ENCODE peak calls at places on chromosomes 6 and 20, in ten cellular contexts. Z, R, X, L, S, T, B, F, P and A are unnamed samples. For H3K9me3, the result is how much of the 10 kb centered on the place peaks cover.

GRCh38 chr6:6678185-6678671 is 89.7 kb downstream of the LY86 start:
- DNase-seq in Z (no peak), P (no peak), X (peak), B (no peak), T (no peak), F (peak), R (no peak), L (peak), S (no peak), A (peak)

GRCh38 chr6:6931047-6932025 is 176.4 kb upstream of the RREB1 start:
- DNase-seq in T (no peak), R (no peak), S (no peak), Z (no peak), F (no peak), B (no peak), P (no peak), L (no peak), X (no peak), A (no peak)

GRCh38 chr20:43538855-43539700 is 19.7 kb upstream of the SGK2 start:
- DNase-seq in B (no peak), L (peak), T (no peak), F (no peak), P (no peak), X (peak), Z (no peak), R (no peak), S (no peak), A (no peak)

GRCh38 chr6:121826156-121826810 is 390.8 kb downstream of the GJA1 start:
- DNase-seq in T (no peak), Z (no peak), B (no peak), R (no peak), P (no peak), F (peak), S (peak), X (peak), L (peak), A (no peak)

GRCh38 chr6:34065470-34066283 is 80.2 kb downstream of the GRM4 start:
- DNase-seq in X (no peak), R (no peak), L (peak), T (no peak), S (no peak), P (peak), Z (no peak), F (no peak), B (no peak), A (no peak)

GRCh38 chr6:129099696-129100095 is 216.8 kb downstream of the LAMA2 start:
- DNase-seq in F (no peak), B (no peak), X (no peak), S (no peak), Z (no peak), P (no peak), T (no peak), L (no peak), R (no peak), A (no peak)

GRCh38 chr6:18076231-18076630 is 46.2 kb downstream of the NHLRC1 start:
- DNase-seq in X (no peak), B (no peak), S (no peak), L (peak), P (no peak), Z (no peak), F (no peak), R (no peak), T (no peak), A (no peak)

GRCh38 chr6:157050537-157051280 is 272.6 kb downstream of the TMEM242 start:
- DNase-seq in T (no peak), X (no peak), L (no peak), B (no peak), Z (no peak), R (no peak), P (no peak), S (no peak), F (no peak), A (no peak)

GRCh38 chr6:75268121-75268987 is 16.2 kb downstream of the TMEM30A start:
- DNase-seq in P (no peak), X (no peak), S (no peak), F (peak), T (no peak), Z (no peak), L (peak), R (no peak), B (no peak), A (no peak)

GRCh38 chr6:56902551-56903464 is 52.1 kb upstream of the BEND6 start:
- DNase-seq in F (no peak), T (peak), L (peak), R (no peak), S (no peak), Z (no peak), B (peak), P (no peak), X (no peak), A (no peak)

GRCh38 chr6:28893172-28893799 is 30.5 kb downstream of the TRIM27 start:
- DNase-seq in B (no peak), T (no peak), R (no peak), F (no peak), Z (no peak), X (no peak), L (no peak), S (no peak), P (no peak), A (no peak)

GRCh38 chr20:36465109-36466080 is 75.9 kb upstream of the MYL9 start:
- DNase-seq in R (peak), P (no peak), F (peak), X (peak), T (peak), Z (no peak), L (peak), B (no peak), S (peak), A (no peak)

GRCh38 chr20:36463212-36464061 is 77.9 kb upstream of the MYL9 start:
- DNase-seq in S (no peak), F (no peak), X (no peak), L (peak), Z (no peak), R (no peak), P (no peak), B (no peak), T (no peak), A (no peak)

GRCh38 chr20:36467076-36467999 is 74.0 kb upstream of the MYL9 start:
- DNase-seq in R (peak), P (peak), B (no peak), T (peak), Z (peak), S (no peak), X (peak), F (no peak), L (peak), A (peak)

GRCh38 chr20:36468149-36469000 is 72.9 kb upstream of the MYL9 start:
- DNase-seq in B (no peak), X (peak), T (no peak), L (no peak), P (no peak), R (no peak), S (no peak), Z (no peak), F (no peak), A (peak)

GRCh38 chr20:36466089-36466488 is 75.2 kb upstream of the MYL9 start:
- DNase-seq in P (no peak), L (peak), Z (no peak), S (no peak), B (no peak), F (no peak), R (no peak), T (no peak), X (no peak), A (no peak)
- H3K27ac ChIP-seq in P (peak), L (peak), Z (no peak), S (peak), B (no peak), F (peak), R (peak), T (peak), X (peak), A (peak)

GRCh38 chr6:45314146-45314545 is 14.0 kb upstream of the RUNX2 start:
- DNase-seq in L (no peak), Z (no peak), B (no peak), P (no peak), X (no peak), S (no peak), R (no peak), F (no peak), T (no peak), A (no peak)
- H3K9me3 ChIP-seq in L (under half), Z (under half), B (under half), P (under half), X (under half), S (under half), R (under half), F (under half), T (under half), A (under half)

GRCh38 chr20:34390769-34391447 is 27.8 kb downstream of the ITCH start:
- DNase-seq in L (peak), T (peak), S (peak), X (peak), R (peak), F (peak), B (no peak), P (no peak), Z (no peak), A (peak)
- H3K27ac ChIP-seq in L (peak), T (peak), S (peak), X (peak), R (peak), F (peak), B (no peak), P (no peak), Z (no peak), A (peak)

GRCh38 chr20:5592823-5593761 is 157.1 kb upstream of the SHLD1 start:
- DNase-seq in F (no peak), P (no peak), T (no peak), Z (no peak), L (no peak), R (no peak), B (no peak), X (no peak), S (no peak), A (no peak)

GRCh38 chr20:5592165-5592564 is 158.0 kb upstream of the SHLD1 start:
- DNase-seq in P (no peak), T (no peak), X (no peak), F (no peak), B (no peak), S (no peak), R (no peak), L (no peak), Z (no peak), A (no peak)

GRCh38 chr20:5600982-5601381 is 149.2 kb upstream of the SHLD1 start:
- DNase-seq in Z (no peak), T (no peak), P (no peak), R (no peak), L (no peak), F (no peak), S (no peak), X (no peak), B (no peak), A (no peak)

GRCh38 chr20:5595744-5596143 is 154.5 kb upstream of the SHLD1 start:
- DNase-seq in P (no peak), L (no peak), B (no peak), S (no peak), T (no peak), F (no peak), R (no peak), X (no peak), Z (no peak), A (no peak)

DNA sequence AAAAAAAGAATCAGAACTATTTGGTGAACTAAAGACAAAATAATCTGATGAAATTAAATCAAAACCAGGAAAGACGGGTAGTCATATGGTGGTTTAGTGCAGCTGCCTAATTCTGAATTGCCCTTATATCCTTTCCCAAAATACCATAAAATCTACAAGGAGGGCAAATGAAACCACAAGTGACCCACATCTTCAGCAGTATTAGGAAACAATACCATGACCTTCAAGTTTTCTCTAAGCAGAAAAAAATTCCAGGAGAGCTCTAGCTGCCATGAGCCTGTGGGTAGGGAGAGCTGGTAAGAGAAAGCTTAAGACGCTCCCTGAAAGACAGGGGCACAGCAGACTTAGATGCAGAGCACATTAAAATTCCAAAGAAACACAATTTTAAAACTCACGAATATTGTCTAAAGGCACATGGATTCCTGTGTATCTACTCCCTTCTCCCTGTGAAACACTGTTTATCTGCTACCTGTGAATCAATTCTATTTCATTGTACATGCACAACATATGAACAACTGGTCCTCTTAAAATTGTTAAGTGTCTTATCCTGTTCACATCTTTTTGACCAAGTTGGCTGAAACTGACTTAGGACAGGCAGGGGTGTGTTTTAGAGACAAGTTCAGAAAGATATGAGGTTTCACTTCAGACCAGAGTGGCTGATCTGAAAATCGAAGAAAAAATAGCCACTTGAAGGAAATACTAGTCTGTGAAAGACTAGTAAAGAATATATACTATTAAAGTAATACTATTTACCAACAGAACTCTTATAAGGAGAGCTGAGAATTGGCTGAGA is 153.6 kb upstream of the SHLD1 start:
- DNase-seq in X (no peak), F (no peak), B (no peak), T (no peak), R (no peak), S (no peak), P (no peak), Z (no peak), L (no peak), A (no peak)
- H3K9me3 ChIP-seq in X (under half), F (under half), B (under half), T (under half), R (under half), S (under half), P (under half), Z (under half), L (under half), A (under half)

GRCh38 chr6:53142810-53143209 is 5.8 kb downstream of the GCM1 start:
- DNase-seq in S (no peak), R (no peak), P (no peak), X (no peak), L (no peak), T (no peak), Z (no peak), B (no peak), F (no peak), A (no peak)

GRCh38 chr6:53148684-53149083 is at the start of gene GCM1:
- DNase-seq in L (no peak), S (no peak), X (no peak), T (no peak), Z (no peak), R (no peak), P (no peak), F (no peak), B (no peak), A (no peak)

GRCh38 chr6:53139841-53140413 is 8.7 kb downstream of the GCM1 start:
- DNase-seq in Z (no peak), P (no peak), B (no peak), L (no peak), X (no peak), R (no peak), F (no peak), S (no peak), T (no peak), A (no peak)

GRCh38 chr6:53143710-53144109 is 4.9 kb downstream of the GCM1 start:
- DNase-seq in S (no peak), R (no peak), X (no peak), Z (no peak), T (no peak), B (no peak), P (no peak), L (no peak), F (no peak), A (no peak)

GRCh38 chr6:53144802-53145201 is 3.8 kb downstream of the GCM1 start:
- DNase-seq in F (no peak), L (no peak), Z (no peak), P (no peak), B (no peak), S (no peak), X (no peak), R (no peak), T (no peak), A (no peak)
- H3K27ac ChIP-seq in F (no peak), L (no peak), Z (no peak), P (no peak), B (no peak), S (no peak), X (no peak), R (no peak), T (no peak), A (no peak)

DNA sequence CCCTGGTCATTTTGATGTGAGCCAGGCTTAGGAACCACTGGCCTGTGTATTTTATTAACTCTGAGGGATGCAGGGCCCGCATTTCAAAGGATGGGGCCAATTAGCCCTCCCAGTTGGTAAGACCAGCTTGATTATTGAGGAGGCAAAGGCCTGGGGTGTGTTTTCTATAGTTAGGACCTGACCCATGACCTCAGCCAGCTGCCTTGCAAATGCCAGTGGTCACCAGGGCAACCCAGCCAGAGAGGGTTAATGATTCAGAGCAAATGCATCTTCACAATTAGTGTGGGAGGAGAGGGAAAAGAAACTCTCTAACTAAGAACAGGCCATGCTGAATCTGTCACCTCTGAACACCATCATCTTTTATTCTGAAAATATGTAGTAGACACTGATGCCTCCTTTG is 835.4 kb downstream of the MAFB start:
- DNase-seq in F (no peak), T (no peak), L (peak), P (no peak), B (peak), R (no peak), Z (no peak), S (no peak), X (peak), A (no peak)
- H3K9me3 ChIP-seq in F (under half), T (under half), L (under half), P (under half), B (under half), R (under half), Z (under half), S (under half), X (under half), A (under half)